ENCODE peak calls at places on chromosomes 5 and 9, in four cellular contexts. One of them, this sample, is unnamed.

GRCh38 chr9:133496901-133497411 is 18.1 kb upstream of the SLC2A6 start:
- DNase-seq in GM12878: no peak
- DNase-seq in K562: no peak
- DNase-seq in HepG2: no peak
- DNase-seq in this sample: no peak

GRCh38 chr5:133370281-133370890 is 242.0 kb downstream of the FSTL4 start:
- DNase-seq in K562: no peak
- DNase-seq in HepG2: no peak
- DNase-seq in GM12878: no peak
- DNase-seq in this sample: no peak

GRCh38 chr9:108271646-108272349 is 584.0 kb downstream of the ACTL7B start:
- DNase-seq in HepG2: peak
- DNase-seq in K562: no peak
- DNase-seq in GM12878: no peak
- DNase-seq in this sample: no peak

GRCh38 chr5:72018158-72018803 is 89.0 kb upstream of the MAP1B start:
- DNase-seq in GM12878: peak
- DNase-seq in HepG2: peak
- DNase-seq in K562: peak
- DNase-seq in this sample: peak

GRCh38 chr5:123785160-123786001 is 273.4 kb downstream of the CSNK1G3 start:
- DNase-seq in GM12878: no peak
- DNase-seq in HepG2: no peak
- DNase-seq in K562: no peak
- DNase-seq in this sample: no peak

GRCh38 chr5:98397081-98397480 is 376.4 kb upstream of the RGMB start:
- DNase-seq in GM12878: no peak
- DNase-seq in HepG2: no peak
- DNase-seq in K562: no peak
- DNase-seq in this sample: no peak

GRCh38 chr5:179900206-179900605 is 7.5 kb downstream of the TBC1D9B start:
- DNase-seq in K562: no peak
- DNase-seq in GM12878: no peak
- DNase-seq in HepG2: no peak
- DNase-seq in this sample: no peak

GRCh38 chr9:89635007-89635742 is 30.4 kb downstream of the GADD45G start:
- DNase-seq in K562: no peak
- DNase-seq in HepG2: no peak
- DNase-seq in GM12878: no peak
- DNase-seq in this sample: no peak

GRCh38 chr9:75775173-75775572 is 115.3 kb upstream of the PCSK5 start:
- DNase-seq in K562: no peak
- DNase-seq in HepG2: no peak
- DNase-seq in GM12878: no peak
- DNase-seq in this sample: no peak

GRCh38 chr9:93810028-93810971 is 144.9 kb downstream of the BARX1 start:
- DNase-seq in HepG2: no peak
- DNase-seq in K562: peak
- DNase-seq in GM12878: no peak
- DNase-seq in this sample: peak

GRCh38 chr5:6704361-6704851 is 8.8 kb upstream of the TENT4A start:
- DNase-seq in HepG2: no peak
- DNase-seq in K562: no peak
- DNase-seq in GM12878: no peak
- DNase-seq in this sample: no peak

GRCh38 chr5:32261198-32261597 is 51.5 kb downstream of the MTMR12 start:
- DNase-seq in GM12878: no peak
- DNase-seq in K562: peak
- DNase-seq in HepG2: no peak
- DNase-seq in this sample: no peak

GRCh38 chr5:126519637-126520592 is 75.1 kb downstream of the ALDH7A1 start:
- DNase-seq in K562: peak
- DNase-seq in GM12878: no peak
- DNase-seq in HepG2: no peak
- DNase-seq in this sample: no peak

GRCh38 chr9:93119953-93120845 is 13.9 kb downstream of the NINJ1 start:
- DNase-seq in K562: peak
- DNase-seq in HepG2: peak
- DNase-seq in GM12878: no peak
- DNase-seq in this sample: peak

GRCh38 chr9:125380406-125380805 is 118.8 kb downstream of the GAPVD1 start:
- DNase-seq in K562: no peak
- DNase-seq in GM12878: no peak
- DNase-seq in HepG2: no peak
- DNase-seq in this sample: no peak

GRCh38 chr9:126984969-126985368 is 70.4 kb downstream of the RALGPS1 start:
- DNase-seq in GM12878: no peak
- DNase-seq in HepG2: no peak
- DNase-seq in K562: no peak
- DNase-seq in this sample: no peak

GRCh38 chr9:35605336-35606137 is 475 bp downstream of the TESK1 start:
- DNase-seq in GM12878: no peak
- DNase-seq in HepG2: no peak
- DNase-seq in K562: no peak
- DNase-seq in this sample: peak

GRCh38 chr9:2248768-2249167 is 233.6 kb downstream of the SMARCA2 start:
- DNase-seq in GM12878: no peak
- DNase-seq in HepG2: no peak
- DNase-seq in K562: no peak
- DNase-seq in this sample: no peak

GRCh38 chr9:97705354-97705950 is 8.3 kb upstream of the XPA start:
- DNase-seq in K562: no peak
- DNase-seq in GM12878: no peak
- DNase-seq in HepG2: no peak
- DNase-seq in this sample: no peak

GRCh38 chr9:118331622-118332045 is 627.4 kb downstream of the TLR4 start:
- DNase-seq in HepG2: no peak
- DNase-seq in K562: no peak
- DNase-seq in GM12878: no peak
- DNase-seq in this sample: no peak

GRCh38 chr5:93512799-93513198 is 68.2 kb downstream of the NR2F1-AS1 start:
- DNase-seq in K562: no peak
- DNase-seq in GM12878: no peak
- DNase-seq in HepG2: no peak
- DNase-seq in this sample: no peak

GRCh38 chr5:107653685-107654084 is 17.1 kb downstream of the EFNA5 start:
- DNase-seq in HepG2: no peak
- DNase-seq in K562: no peak
- DNase-seq in GM12878: no peak
- DNase-seq in this sample: no peak

GRCh38 chr5:2995667-2996066 is 244.2 kb upstream of the IRX2 start:
- DNase-seq in K562: no peak
- DNase-seq in GM12878: no peak
- DNase-seq in HepG2: no peak
- DNase-seq in this sample: no peak

GRCh38 chr5:140962190-140962589 is 4.1 kb upstream of the PCDHAC2 start:
- DNase-seq in GM12878: no peak
- DNase-seq in HepG2: no peak
- DNase-seq in K562: no peak
- DNase-seq in this sample: no peak

GRCh38 chr9:114196117-114196516 is 40.8 kb downstream of the COL27A1 start:
- DNase-seq in K562: no peak
- DNase-seq in GM12878: no peak
- DNase-seq in HepG2: no peak
- DNase-seq in this sample: no peak

GRCh38 chr5:111478266-111478665 is 34.1 kb downstream of the STARD4 start:
- DNase-seq in K562: no peak
- DNase-seq in GM12878: no peak
- DNase-seq in HepG2: no peak
- DNase-seq in this sample: no peak

GRCh38 chr5:141604318-141604717 is 14.5 kb downstream of the DIAPH1 start:
- DNase-seq in K562: peak
- DNase-seq in HepG2: peak
- DNase-seq in GM12878: no peak
- DNase-seq in this sample: no peak

GRCh38 chr5:33824516-33825195 is 67.1 kb downstream of the ADAMTS12 start:
- DNase-seq in HepG2: no peak
- DNase-seq in K562: no peak
- DNase-seq in GM12878: peak
- DNase-seq in this sample: no peak

GRCh38 chr5:80109549-80110478 is 74.7 kb downstream of the THBS4 start:
- DNase-seq in HepG2: no peak
- DNase-seq in K562: no peak
- DNase-seq in GM12878: peak
- DNase-seq in this sample: peak

GRCh38 chr5:151359391-151359790 is 12.0 kb upstream of the SLC36A2 start:
- DNase-seq in HepG2: no peak
- DNase-seq in GM12878: no peak
- DNase-seq in K562: no peak
- DNase-seq in this sample: no peak

GRCh38 chr5:151362970-151363369 is 15.6 kb upstream of the SLC36A2 start:
- DNase-seq in GM12878: no peak
- DNase-seq in K562: no peak
- DNase-seq in HepG2: no peak
- DNase-seq in this sample: no peak

GRCh38 chr5:151357792-151358191 is 10.4 kb upstream of the SLC36A2 start:
- DNase-seq in GM12878: no peak
- DNase-seq in HepG2: no peak
- DNase-seq in K562: no peak
- DNase-seq in this sample: no peak

DNA sequence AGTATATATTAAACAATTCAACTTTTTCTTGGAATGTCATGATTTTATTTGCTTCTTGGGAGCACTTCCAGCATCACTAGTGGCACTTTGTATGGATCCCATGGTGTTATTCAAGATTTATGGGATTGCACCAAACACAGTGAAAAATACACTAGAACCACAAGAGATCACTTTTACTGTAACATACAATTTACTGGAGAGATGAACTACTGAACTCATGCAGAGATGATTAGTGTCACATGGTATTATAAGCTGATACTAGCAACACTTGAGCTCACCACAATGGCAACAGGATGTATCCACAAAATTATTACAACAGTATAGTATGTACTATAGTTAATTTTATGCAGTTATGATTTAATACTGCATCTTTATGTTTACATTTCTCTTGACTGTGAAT is 16.3 kb upstream of the SLC36A2 start:
- DNase-seq in K562: no peak
- DNase-seq in GM12878: no peak
- DNase-seq in HepG2: no peak
- DNase-seq in this sample: no peak
- TF ChIP-seq CBFB in K562: no peak
- TF ChIP-seq CBFB in GM12878: no peak
- TF ChIP-seq CBFB in HepG2: no peak
- TF ChIP-seq CBFB in this sample: no peak

DNA sequence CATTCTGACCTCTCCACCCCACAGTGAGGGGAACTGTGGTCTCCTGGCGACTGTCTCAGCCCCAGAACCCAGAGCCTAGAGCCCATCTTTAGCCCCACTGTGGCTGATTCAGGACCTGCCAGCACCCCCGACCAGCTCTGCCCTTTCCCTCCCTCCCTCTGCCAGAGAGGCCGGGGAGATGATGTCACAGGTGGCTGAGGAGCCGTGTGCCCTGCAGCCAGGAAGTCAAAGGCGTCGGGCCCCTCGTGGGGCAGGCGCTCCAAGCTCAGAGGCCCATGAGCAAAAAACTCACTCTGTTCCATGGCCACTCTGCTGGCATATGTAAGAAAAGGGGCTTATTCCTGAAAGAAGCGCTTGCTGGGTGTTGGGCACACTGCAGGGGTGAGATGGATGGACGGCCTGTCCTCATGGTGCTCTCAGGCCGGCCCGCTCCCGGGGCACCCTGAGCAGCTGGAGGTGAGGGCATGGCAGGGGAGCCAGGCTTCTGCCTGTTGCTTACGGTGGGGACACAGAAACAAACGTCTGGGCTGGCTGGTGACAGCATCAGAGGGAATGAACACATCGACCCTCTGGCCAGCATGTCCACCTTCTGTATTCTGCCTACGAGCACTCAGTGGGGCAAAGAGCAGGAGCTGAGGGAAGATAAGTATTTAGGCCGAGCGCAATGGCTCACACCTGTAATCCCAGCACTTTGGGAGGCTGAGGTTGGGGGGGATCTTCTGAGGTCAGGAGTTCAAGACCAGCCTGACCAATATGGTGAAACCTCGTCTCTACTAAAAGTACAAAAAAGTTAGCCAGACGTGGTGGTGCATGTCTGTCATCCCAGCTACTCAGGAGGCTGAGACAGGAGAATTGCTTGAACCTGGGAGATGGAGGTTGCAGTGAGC is 41.1 kb downstream of the LAMC3 start:
- DNase-seq in GM12878: no peak
- DNase-seq in HepG2: no peak
- DNase-seq in K562: no peak
- DNase-seq in this sample: no peak
- TF ChIP-seq CREM in GM12878: no peak
- TF ChIP-seq CREM in HepG2: no peak
- TF ChIP-seq CREM in K562: no peak
- TF ChIP-seq CREM in this sample: no peak

GRCh38 chr5:73437126-73438047 is 11.2 kb downstream of the FOXD1 start:
- DNase-seq in HepG2: no peak
- DNase-seq in K562: peak
- DNase-seq in GM12878: no peak
- DNase-seq in this sample: peak
- TF ChIP-seq CREB1 in HepG2: no peak
- TF ChIP-seq CREB1 in K562: no peak
- TF ChIP-seq CREB1 in GM12878: no peak
- TF ChIP-seq CREB1 in this sample: no peak

GRCh38 chr5:177474845-177475562 is 1.6 kb upstream of the DBN1 start:
- DNase-seq in GM12878: no peak
- DNase-seq in HepG2: no peak
- DNase-seq in K562: no peak
- DNase-seq in this sample: no peak

GRCh38 chr5:177472460-177473441 is 683 bp downstream of the DBN1 start:
- DNase-seq in HepG2: peak
- DNase-seq in K562: peak
- DNase-seq in GM12878: no peak
- DNase-seq in this sample: peak

GRCh38 chr5:177474094-177474493 is 660 bp upstream of the DBN1 start:
- DNase-seq in K562: no peak
- DNase-seq in HepG2: no peak
- DNase-seq in GM12878: no peak
- DNase-seq in this sample: no peak

GRCh38 chr5:177471610-177472356 is 1.7 kb downstream of the DBN1 start:
- DNase-seq in HepG2: no peak
- DNase-seq in GM12878: no peak
- DNase-seq in K562: no peak
- DNase-seq in this sample: no peak

GRCh38 chr5:177473461-177473991 is at the start of gene DBN1:
- DNase-seq in GM12878: no peak
- DNase-seq in HepG2: no peak
- DNase-seq in K562: peak
- DNase-seq in this sample: peak
- TF ChIP-seq CBFB in GM12878: no peak
- TF ChIP-seq CBFB in HepG2: no peak
- TF ChIP-seq CBFB in K562: no peak
- TF ChIP-seq CBFB in this sample: no peak

GRCh38 chr5:118336468-118336867 is 651.9 kb downstream of the DTWD2 start:
- DNase-seq in HepG2: no peak
- DNase-seq in GM12878: no peak
- DNase-seq in K562: no peak
- DNase-seq in this sample: no peak
- TF ChIP-seq CREM in HepG2: no peak
- TF ChIP-seq CREM in GM12878: no peak
- TF ChIP-seq CREM in K562: no peak
- TF ChIP-seq CREM in this sample: no peak

This sample was measured in WTC11.